ENCODE peak calls at places on chromosomes 13 and 19, in nine cellular contexts. L is transverse colon; G is uterus; U is adipocyte; I is CD4-positive, alpha-beta memory T cell; W is aorta; C is heart left ventricle; E is CD4-positive, CD25-positive, alpha-beta regulatory T cell; A is hepatocyte. H is an unnamed sample. For H3K27me3, the result is how much of the 10 kb centered on the place peaks cover.

GRCh38 chr13:85995788-85996418 is 196.7 kb upstream of the SLITRK6 start:
- DNase-seq in U (no peak), C (no peak), W (no peak), A (no peak), L (no peak), G (no peak), E (no peak), I (no peak), H (no peak)

GRCh38 chr13:110116072-110116487 is 190.9 kb downstream of the COL4A1 start:
- DNase-seq in G (peak), C (peak), W (no peak), E (no peak), A (peak), L (peak), I (peak), U (peak), H (peak)

GRCh38 chr13:45267215-45267614 is 66.4 kb upstream of the KCTD4 start:
- DNase-seq in G (no peak), C (no peak), I (no peak), L (no peak), U (no peak), E (no peak), W (no peak), A (no peak), H (no peak)

GRCh38 chr19:28009696-28010095 is 1203.3 kb downstream of the UQCRFS1 start:
- DNase-seq in C (no peak), U (no peak), G (no peak), L (no peak), A (no peak), W (no peak), I (no peak), E (no peak), H (no peak)

GRCh38 chr13:38755792-38756191 is 68.9 kb downstream of the FREM2 start:
- DNase-seq in G (no peak), C (no peak), L (no peak), W (no peak), A (no peak), I (no peak), E (no peak), U (no peak), H (no peak)

GRCh38 chr13:53405616-53406015 is 377.0 kb downstream of the OLFM4 start:
- DNase-seq in E (no peak), U (no peak), G (no peak), C (no peak), W (no peak), I (no peak), L (no peak), A (peak), H (no peak)

GRCh38 chr13:41581884-41582547 is 124.7 kb downstream of the RGCC start:
- DNase-seq in I (no peak), U (no peak), L (no peak), A (no peak), W (no peak), C (no peak), G (no peak), E (no peak), H (no peak)

GRCh38 chr13:44026194-44026593 is 146.5 kb downstream of the LACC1 start:
- DNase-seq in U (no peak), L (no peak), W (no peak), A (no peak), C (no peak), I (no peak), G (no peak), E (no peak), H (no peak)

GRCh38 chr13:41398494-41399190 is 58.7 kb upstream of the RGCC start:
- DNase-seq in A (no peak), W (no peak), I (no peak), E (no peak), U (no peak), C (no peak), L (no peak), G (no peak), H (no peak)

GRCh38 chr19:49907745-49908446 is 11.2 kb upstream of the IL4I1 start:
- DNase-seq in E (no peak), L (no peak), A (no peak), W (no peak), U (no peak), G (no peak), C (no peak), I (no peak), H (no peak)

GRCh38 chr13:49806126-49806536 is 13.6 kb upstream of the KPNA3 start:
- DNase-seq in G (no peak), C (no peak), W (no peak), U (no peak), E (no peak), L (no peak), A (no peak), I (no peak), H (peak)

GRCh38 chr19:48353682-48354081 is 10.1 kb downstream of the TMEM143 start:
- DNase-seq in I (no peak), G (no peak), C (no peak), A (no peak), W (no peak), E (no peak), U (no peak), L (no peak), H (no peak)

GRCh38 chr13:44755872-44756271 is 179.7 kb upstream of the TSC22D1 start:
- DNase-seq in L (no peak), U (peak), E (no peak), W (no peak), G (no peak), A (no peak), C (no peak), I (no peak), H (no peak)

GRCh38 chr19:410243-410781 is 1.4 kb upstream of the C2CD4C start:
- DNase-seq in I (no peak), L (no peak), C (peak), E (no peak), U (no peak), A (no peak), G (no peak), W (peak), H (no peak)

GRCh38 chr19:411723-412355 is 2.9 kb upstream of the C2CD4C start:
- DNase-seq in A (no peak), G (no peak), U (no peak), L (no peak), I (no peak), W (peak), C (peak), E (no peak), H (no peak)

GRCh38 chr19:415292-415691 is 6.3 kb upstream of the C2CD4C start:
- DNase-seq in A (no peak), E (no peak), G (no peak), I (no peak), C (no peak), W (no peak), L (no peak), U (no peak), H (no peak)

GRCh38 chr19:413756-414420 is 4.9 kb upstream of the C2CD4C start:
- DNase-seq in G (no peak), C (peak), I (no peak), L (no peak), E (no peak), W (peak), U (no peak), A (no peak), H (no peak)

GRCh38 chr19:412356-413355 is 3.7 kb upstream of the C2CD4C start:
- DNase-seq in L (no peak), U (no peak), I (no peak), C (peak), G (no peak), E (no peak), A (peak), W (peak), H (no peak)
- H3K27me3 ChIP-seq in L (under half), U (under half), I (under half), C (under half), G (under half), E (under half), A (under half), W (under half), H (under half)

GRCh38 chr19:6848986-6849385 is 38.4 kb upstream of the ADGRE1 start:
- DNase-seq in C (no peak), U (no peak), L (no peak), I (no peak), A (no peak), E (no peak), W (peak), G (no peak), H (no peak)
- H3K27me3 ChIP-seq in C (under half), U (under half), L (under half), I (under half), A (under half), E (under half), W (under half), G (under half), H (under half)

GRCh38 chr13:100552755-100553154 is 35.8 kb downstream of the GGACT start:
- DNase-seq in I (no peak), L (no peak), A (no peak), C (no peak), E (no peak), W (no peak), U (no peak), G (no peak), H (no peak)
- H3K27me3 ChIP-seq in I (under half), L (under half), A (under half), C (under half), E (under half), W (under half), U (under half), G (under half), H (under half)

GRCh38 chr19:13267131-13267530 is 116.9 kb downstream of the IER2 start:
- DNase-seq in E (no peak), C (no peak), L (no peak), U (no peak), I (no peak), G (no peak), A (no peak), W (no peak), H (no peak)
- H3K27me3 ChIP-seq in E (under half), C (under half), L (under half), U (under half), I (under half), G (under half), A (under half), W (under half), H (under half)

GRCh38 chr19:58353717-58354477 is 605 bp upstream of the A1BG start:
- DNase-seq in I (no peak), E (no peak), L (no peak), G (no peak), C (no peak), W (peak), A (no peak), U (no peak), H (no peak)
- H3K27me3 ChIP-seq in I (under half), E (under half), L (under half), G (under half), C (under half), W (under half), A (under half), U (under half), H (under half)

GRCh38 chr19:17950310-17951150 is 16.4 kb upstream of the KCNN1 start:
- DNase-seq in W (no peak), A (no peak), I (peak), L (no peak), U (peak), C (no peak), E (peak), G (no peak), H (no peak)

GRCh38 chr19:17949956-17950309 is 17.0 kb upstream of the KCNN1 start:
- DNase-seq in L (no peak), E (no peak), I (peak), U (no peak), G (no peak), A (no peak), C (no peak), W (no peak), H (no peak)

GRCh38 chr19:17947815-17948473 is 15.1 kb downstream of the CCDC124 start:
- DNase-seq in C (peak), I (peak), U (peak), E (peak), A (peak), L (peak), G (peak), W (peak), H (peak)

GRCh38 chr19:17948474-17948966 is 15.7 kb downstream of the CCDC124 start:
- DNase-seq in C (no peak), E (no peak), G (peak), L (no peak), W (no peak), A (no peak), I (no peak), U (no peak), H (no peak)

DNA sequence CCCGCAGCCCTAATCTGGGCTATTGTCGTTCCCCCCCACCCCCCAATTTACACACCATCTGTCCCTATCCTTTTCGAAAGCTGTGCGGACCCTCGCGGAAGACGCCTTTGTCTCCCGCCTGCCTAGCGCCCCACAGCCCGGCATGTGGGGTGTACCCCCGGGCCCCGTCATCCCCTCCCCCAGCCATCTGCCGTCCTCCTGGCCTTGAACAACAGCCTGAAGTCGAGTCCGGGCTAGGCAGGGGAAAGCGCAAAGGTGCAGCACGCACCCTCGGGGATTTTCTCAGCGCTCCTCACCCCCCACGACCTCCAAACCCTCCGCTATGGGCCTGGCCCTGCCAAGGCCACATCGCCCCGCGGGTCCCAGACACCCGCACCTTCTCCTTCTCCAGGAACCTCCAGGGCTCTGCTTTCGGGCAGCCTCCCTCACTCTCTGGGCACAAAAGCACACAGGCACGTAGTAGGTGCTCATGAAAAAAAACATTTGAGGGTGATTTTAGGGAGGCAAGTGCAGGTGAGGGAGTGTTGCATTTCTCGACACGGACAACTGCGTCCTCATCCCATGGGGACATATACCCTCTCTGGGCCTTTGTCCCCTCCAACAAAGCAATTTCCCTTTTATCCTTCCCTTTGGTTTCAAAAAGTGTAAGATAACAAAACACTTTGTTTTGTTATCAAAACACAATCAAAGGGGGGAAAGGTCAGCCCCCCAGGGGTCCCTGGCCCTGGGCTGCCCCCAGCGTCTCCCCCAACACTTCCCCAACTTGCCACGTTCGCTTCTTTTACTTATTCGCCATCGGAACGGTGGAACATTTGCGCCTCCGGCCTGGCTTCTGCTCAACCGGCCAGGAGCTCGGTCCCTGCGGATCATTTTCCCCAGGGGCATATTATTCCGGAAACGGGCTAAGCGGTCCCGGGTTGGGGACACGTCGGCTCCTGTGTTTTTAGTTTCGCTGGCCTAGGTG is 16.4 kb downstream of the CCDC124 start:
- DNase-seq in E (no peak), I (peak), A (no peak), G (no peak), L (no peak), W (no peak), U (no peak), C (no peak), H (no peak)
- H3K27me3 ChIP-seq in E (under half), I (under half), A (under half), G (under half), L (half or more), W (under half), U (under half), C (half or more), H (under half)